ENCODE peak calls at places on chromosomes 6 and 20, in six cellular contexts. P, S, W, R, B and N are unnamed samples. For H3K4me1, the result is how much of the 10 kb centered on the place peaks cover.

GRCh38 chr6:115838763-115839401 is 221.8 kb downstream of the FRK start:
- DNase-seq in B (no peak), S (no peak), P (no peak), W (no peak), R (peak), N (no peak)

GRCh38 chr6:120378582-120379220 is 955.6 kb downstream of the TBC1D32 start:
- DNase-seq in W (no peak), S (no peak), B (no peak), P (no peak), R (peak), N (no peak)

GRCh38 chr6:90545450-90545849 is 41.4 kb downstream of the MAP3K7 start:
- DNase-seq in R (no peak), S (no peak), W (no peak), P (no peak), B (no peak), N (no peak)

GRCh38 chr20:44748005-44748370 is 2.3 kb downstream of the KCNK15 start:
- DNase-seq in B (no peak), P (peak), W (no peak), S (no peak), R (no peak), N (no peak)

GRCh38 chr6:129890701-129891100 is 29.6 kb upstream of the TMEM244 start:
- DNase-seq in S (no peak), P (no peak), B (no peak), W (no peak), R (no peak), N (no peak)

GRCh38 chr6:4351857-4352669 is 216.7 kb upstream of the ECI2 start:
- DNase-seq in S (peak), W (peak), R (no peak), B (peak), P (peak), N (peak)

GRCh38 chr6:124073021-124073420 is 269.4 kb downstream of the NKAIN2 start:
- DNase-seq in S (no peak), W (no peak), B (no peak), P (no peak), R (no peak), N (no peak)

GRCh38 chr6:90701146-90701781 is 114.4 kb upstream of the MAP3K7 start:
- DNase-seq in R (no peak), B (no peak), S (no peak), P (no peak), W (no peak), N (no peak)

GRCh38 chr20:2314759-2315439 is 19.1 kb downstream of the TGM3 start:
- DNase-seq in R (no peak), P (peak), W (no peak), S (peak), B (peak), N (no peak)

GRCh38 chr6:6694825-6695710 is 106.5 kb downstream of the LY86 start:
- DNase-seq in B (no peak), R (peak), P (peak), S (peak), W (peak), N (no peak)
- H3K4me3 ChIP-seq in B (no peak), R (no peak), P (no peak), S (no peak), W (peak), N (no peak)

GRCh38 chr6:41939091-41939847 is 2.3 kb downstream of the CCND3 start:
- DNase-seq in S (peak), W (peak), R (no peak), P (peak), B (peak), N (no peak)

GRCh38 chr6:41936073-41936837 is 5.4 kb downstream of the CCND3 start:
- DNase-seq in P (peak), B (peak), S (peak), W (peak), R (peak), N (peak)

GRCh38 chr6:41938590-41938989 is 3.0 kb downstream of the CCND3 start:
- DNase-seq in B (no peak), W (no peak), S (no peak), P (no peak), R (no peak), N (no peak)

GRCh38 chr6:41937472-41937871 is 4.1 kb downstream of the CCND3 start:
- DNase-seq in S (no peak), P (no peak), B (no peak), W (no peak), R (no peak), N (no peak)

GRCh38 chr6:41937881-41938574 is 3.6 kb downstream of the CCND3 start:
- DNase-seq in P (no peak), B (no peak), W (peak), R (no peak), S (no peak), N (no peak)
- H3K4me1 ChIP-seq in P (under half), B (under half), W (under half), R (under half), S (half or more), N (under half)

DNA sequence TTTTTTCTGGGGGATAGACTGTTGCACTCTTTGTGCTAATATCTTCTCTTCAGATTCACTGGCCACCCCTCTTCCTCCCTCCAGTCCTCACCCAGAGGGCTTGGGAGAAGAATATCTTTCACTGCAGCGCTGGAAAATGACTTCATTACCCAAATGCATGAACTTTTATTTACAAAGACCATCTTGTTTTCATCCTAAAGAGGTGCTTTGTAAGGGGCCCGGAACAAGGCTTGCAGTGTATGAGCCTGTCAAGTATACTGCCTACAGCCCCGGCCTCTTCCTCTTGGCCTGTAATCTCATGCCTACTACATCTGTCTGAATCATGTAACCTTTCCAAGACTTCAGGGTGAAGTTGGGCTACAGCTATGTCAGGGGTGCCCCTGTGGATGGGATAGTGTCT is 554 bp upstream of the LAMA4 start:
- DNase-seq in P (no peak), W (no peak), R (no peak), B (no peak), S (no peak), N (no peak)
- H3K4me3 ChIP-seq in P (peak), W (peak), R (peak), B (no peak), S (peak), N (peak)

DNA sequence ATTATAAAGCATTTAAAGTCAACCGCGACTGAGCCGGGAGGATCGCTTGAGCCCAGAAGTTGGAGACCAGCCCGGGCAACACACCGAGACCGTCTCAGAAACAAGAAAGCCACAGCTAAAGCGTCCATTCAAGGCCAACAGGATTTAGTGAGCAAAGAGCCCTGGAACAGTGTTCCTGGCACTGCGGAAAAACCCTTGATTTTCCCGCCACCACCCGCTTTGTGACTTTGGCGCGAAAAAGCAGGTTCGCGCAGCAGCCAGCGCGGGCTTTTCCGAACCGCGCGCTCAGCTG is 669 bp downstream of the PCNA start:
- DNase-seq in B (no peak), W (no peak), R (no peak), S (no peak), P (no peak), N (no peak)
- H3K4me1 ChIP-seq in B (under half), W (under half), R (under half), S (under half), P (under half), N (under half)

GRCh38 chr6:151805286-151805840 is 2.1 kb upstream of the ESR1 start:
- DNase-seq in W (peak), P (peak), S (no peak), R (peak), B (peak), N (no peak)

GRCh38 chr6:151807513-151808330 is at the start of gene ESR1:
- DNase-seq in W (peak), P (peak), S (peak), R (peak), B (no peak), N (peak)

GRCh38 chr6:151804585-151805285 is 2.7 kb upstream of the ESR1 start:
- DNase-seq in B (no peak), S (no peak), R (no peak), P (peak), W (no peak), N (no peak)

GRCh38 chr6:151808331-151809241 is 1.1 kb downstream of the ESR1 start:
- DNase-seq in P (peak), S (no peak), W (peak), B (no peak), R (peak), N (no peak)

GRCh38 chr6:151806757-151807512 is 547 bp upstream of the ESR1 start:
- DNase-seq in P (peak), R (peak), S (no peak), B (no peak), W (no peak), N (no peak)
- H3K4me3 ChIP-seq in P (peak), R (peak), S (peak), B (peak), W (peak), N (peak)

GRCh38 chr20:31568041-31568731 is 36.9 kb upstream of the ID1 start:
- DNase-seq in W (no peak), S (no peak), B (no peak), P (no peak), R (no peak), N (no peak)

GRCh38 chr20:31568773-31569162 is 36.3 kb upstream of the ID1 start:
- DNase-seq in P (no peak), R (no peak), W (no peak), B (no peak), S (no peak), N (no peak)

GRCh38 chr20:31570021-31570463 is 35.0 kb upstream of the ID1 start:
- DNase-seq in S (peak), R (no peak), W (no peak), B (no peak), P (no peak), N (no peak)

GRCh38 chr20:31570735-31571617 is 34.1 kb upstream of the ID1 start:
- DNase-seq in B (peak), P (no peak), S (peak), W (no peak), R (no peak), N (peak)

DNA sequence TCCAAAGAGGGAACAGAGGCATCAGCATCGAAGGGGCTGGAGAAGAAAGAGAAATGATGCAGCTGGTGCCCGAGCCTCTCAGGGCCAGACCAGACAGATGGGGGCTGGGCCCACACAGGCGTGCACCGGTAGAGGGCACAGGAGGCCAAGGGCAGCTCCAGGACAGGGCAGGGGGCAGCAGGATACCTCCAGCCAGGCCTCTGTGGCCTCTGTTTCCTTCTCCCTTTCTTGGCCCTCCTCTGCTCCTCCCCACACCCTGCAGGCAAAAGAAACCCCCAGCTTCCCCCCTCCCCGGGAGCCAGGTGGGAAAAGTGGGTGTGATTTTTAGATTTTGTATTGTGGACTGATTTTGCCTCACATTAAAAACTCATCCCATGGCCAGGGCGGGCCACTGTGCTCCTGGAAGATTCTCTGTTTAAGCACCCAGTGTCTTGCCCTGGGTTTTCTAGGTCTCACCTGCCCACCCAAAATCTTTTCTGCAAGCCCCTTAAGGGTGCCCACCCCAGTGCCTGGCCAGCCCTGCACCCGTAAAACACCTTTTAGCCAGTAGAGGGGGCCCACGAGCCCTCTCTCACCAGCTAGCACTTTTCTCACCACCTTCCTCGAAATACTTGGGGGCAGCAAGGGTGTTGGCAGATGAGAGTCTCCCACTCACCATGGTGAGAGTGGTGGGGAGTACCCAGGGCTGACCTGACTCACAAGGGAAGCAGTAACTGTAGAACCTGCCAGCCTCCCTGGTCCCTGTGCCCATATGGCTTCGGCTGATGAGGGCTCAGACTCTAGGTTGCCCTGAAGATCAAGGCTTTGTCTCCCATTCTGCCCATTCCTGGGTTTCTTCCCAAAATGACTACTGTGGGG is 35.7 kb upstream of the ID1 start:
- DNase-seq in S (peak), R (peak), P (peak), W (peak), B (peak), N (no peak)
- H3K4me1 ChIP-seq in S (under half), R (under half), P (under half), W (under half), B (under half), N (under half)

GRCh38 chr6:52307900-52308372 is 23.4 kb upstream of the MCM3 start:
- DNase-seq in S (no peak), W (no peak), B (no peak), R (no peak), P (no peak), N (no peak)
- H3K4me3 ChIP-seq in S (no peak), W (no peak), B (no peak), R (no peak), P (no peak), N (no peak)

DNA sequence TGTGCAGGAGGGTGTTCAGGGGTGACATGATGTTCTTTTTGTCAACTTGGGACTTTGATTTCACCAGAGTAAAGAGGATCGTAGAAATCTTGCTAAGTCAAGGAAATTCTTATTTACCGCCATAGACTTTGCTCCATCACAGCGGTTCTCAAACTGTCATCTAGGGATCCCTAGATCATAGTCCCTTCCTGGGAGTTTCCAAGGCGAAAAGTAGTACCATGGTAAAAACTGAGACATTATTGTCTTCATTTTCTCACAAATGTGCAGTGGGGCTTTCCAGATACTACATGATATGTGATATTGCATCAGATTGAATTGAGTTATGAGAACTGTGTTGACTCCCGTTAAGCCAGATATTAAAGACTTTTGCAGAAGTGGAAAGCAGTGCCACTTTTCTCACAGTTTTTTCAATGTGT is 79.7 kb downstream of the JARID2 start:
- DNase-seq in P (no peak), W (no peak), B (no peak), R (no peak), S (no peak), N (no peak)
- H3K4me1 ChIP-seq in P (half or more), W (under half), B (under half), R (under half), S (under half), N (under half)